ENCODE peak calls at places on chromosomes 6 and 20, in five cellular contexts. One of them, this sample, is unnamed.

GRCh38 chr6:156839591-156840001 is 62.4 kb downstream of the ARID1B start:
- DNase-seq in AG10803: peak; percentile 12
- DNase-seq in CD14-positive monocyte: no peak
- DNase-seq in psoas muscle: peak; percentile 36
- DNase-seq in A549: no peak
- DNase-seq in this sample: no peak

GRCh38 chr20:8020314-8021079 is 936 bp upstream of the TMX4 start:
- DNase-seq in psoas muscle: no peak
- DNase-seq in AG10803: peak; percentile 15
- DNase-seq in CD14-positive monocyte: no peak
- DNase-seq in A549: no peak
- DNase-seq in this sample: peak; percentile 39

GRCh38 chr20:7722564-7722963 is 217.7 kb downstream of the HAO1 start:
- DNase-seq in AG10803: peak; percentile 6
- DNase-seq in CD14-positive monocyte: no peak
- DNase-seq in psoas muscle: no peak
- DNase-seq in A549: no peak
- DNase-seq in this sample: no peak

GRCh38 chr6:113855500-113856010 is 1.6 kb upstream of the MARCKS start:
- DNase-seq in CD14-positive monocyte: no peak
- DNase-seq in AG10803: peak; percentile 39
- DNase-seq in A549: peak; percentile 32
- DNase-seq in psoas muscle: no peak
- DNase-seq in this sample: peak; percentile 9

GRCh38 chr6:14354919-14355572 is 237.5 kb downstream of the CD83 start:
- DNase-seq in psoas muscle: peak; percentile 50
- DNase-seq in AG10803: peak; percentile 80
- DNase-seq in A549: peak; percentile 21
- DNase-seq in CD14-positive monocyte: peak; percentile 64
- DNase-seq in this sample: peak; percentile 62

GRCh38 chr20:47843886-47844567 is 58.7 kb upstream of the SULF2 start:
- DNase-seq in A549: peak; percentile 14
- DNase-seq in AG10803: no peak
- DNase-seq in psoas muscle: no peak
- DNase-seq in CD14-positive monocyte: no peak
- DNase-seq in this sample: no peak

GRCh38 chr20:61744691-61745396 is 320.8 kb downstream of the TAF4 start:
- DNase-seq in A549: peak; percentile 30
- DNase-seq in psoas muscle: no peak
- DNase-seq in AG10803: peak; percentile 33
- DNase-seq in CD14-positive monocyte: peak; percentile 37
- DNase-seq in this sample: no peak

GRCh38 chr20:48294942-48295341 is 509.7 kb upstream of the SULF2 start:
- DNase-seq in A549: no peak
- DNase-seq in psoas muscle: no peak
- DNase-seq in CD14-positive monocyte: no peak
- DNase-seq in AG10803: no peak
- DNase-seq in this sample: no peak

GRCh38 chr6:2518029-2518428 is 232.7 kb downstream of the MYLK4 start:
- DNase-seq in A549: no peak
- DNase-seq in AG10803: no peak
- DNase-seq in CD14-positive monocyte: no peak
- DNase-seq in psoas muscle: no peak
- DNase-seq in this sample: no peak

GRCh38 chr6:80594461-80594860 is 488.0 kb downstream of the BCKDHB start:
- DNase-seq in AG10803: peak; percentile 12
- DNase-seq in psoas muscle: no peak
- DNase-seq in CD14-positive monocyte: no peak
- DNase-seq in A549: no peak
- DNase-seq in this sample: no peak

GRCh38 chr6:163661271-163661671 is 246.8 kb downstream of the QKI start:
- DNase-seq in AG10803: no peak
- DNase-seq in psoas muscle: no peak
- DNase-seq in A549: no peak
- DNase-seq in CD14-positive monocyte: peak; percentile 73
- DNase-seq in this sample: no peak

GRCh38 chr6:25506020-25506419 is 146.0 kb upstream of the SCGN start:
- DNase-seq in AG10803: no peak
- DNase-seq in CD14-positive monocyte: no peak
- DNase-seq in psoas muscle: no peak
- DNase-seq in A549: no peak
- DNase-seq in this sample: no peak

GRCh38 chr6:56475736-56476457 is 166.8 kb downstream of the DST start:
- DNase-seq in A549: no peak
- DNase-seq in AG10803: no peak
- DNase-seq in CD14-positive monocyte: no peak
- DNase-seq in psoas muscle: no peak
- DNase-seq in this sample: no peak

GRCh38 chr6:124393536-124393935 is 568.7 kb upstream of the RNF217 start:
- DNase-seq in CD14-positive monocyte: no peak
- DNase-seq in psoas muscle: no peak
- DNase-seq in A549: no peak
- DNase-seq in AG10803: no peak
- DNase-seq in this sample: no peak

GRCh38 chr6:70884074-70884983 is 72.5 kb downstream of the B3GAT2 start:
- DNase-seq in psoas muscle: peak; percentile 40
- DNase-seq in AG10803: peak; percentile 43
- DNase-seq in A549: peak; percentile 49
- DNase-seq in CD14-positive monocyte: no peak
- DNase-seq in this sample: peak; percentile 3

GRCh38 chr6:137728386-137729349 is 138.4 kb upstream of the TNFAIP3 start:
- DNase-seq in A549: peak; percentile 25
- DNase-seq in psoas muscle: peak; percentile 46
- DNase-seq in AG10803: peak; percentile 95
- DNase-seq in CD14-positive monocyte: no peak
- DNase-seq in this sample: peak; percentile 39

GRCh38 chr20:11389188-11389587 is 528.5 kb upstream of the BTBD3 start:
- DNase-seq in A549: no peak
- DNase-seq in psoas muscle: no peak
- DNase-seq in CD14-positive monocyte: no peak
- DNase-seq in AG10803: no peak
- DNase-seq in this sample: no peak

GRCh38 chr6:71388068-71388744 is 99.6 kb downstream of the OGFRL1 start:
- DNase-seq in A549: no peak
- DNase-seq in psoas muscle: no peak
- DNase-seq in AG10803: no peak
- DNase-seq in CD14-positive monocyte: no peak
- DNase-seq in this sample: no peak

GRCh38 chr6:82987951-82988350 is 77.7 kb downstream of the UBE3D start:
- DNase-seq in A549: no peak
- DNase-seq in CD14-positive monocyte: no peak
- DNase-seq in psoas muscle: no peak
- DNase-seq in AG10803: peak; percentile 59
- DNase-seq in this sample: no peak

GRCh38 chr20:7327815-7328214 is 560.3 kb downstream of the BMP2 start:
- DNase-seq in psoas muscle: no peak
- DNase-seq in CD14-positive monocyte: no peak
- DNase-seq in A549: no peak
- DNase-seq in AG10803: no peak
- DNase-seq in this sample: no peak

GRCh38 chr20:1005452-1006027 is 3.4 kb upstream of the RSPO4 start:
- DNase-seq in A549: peak; percentile 66
- DNase-seq in psoas muscle: no peak
- DNase-seq in AG10803: no peak
- DNase-seq in CD14-positive monocyte: no peak
- DNase-seq in this sample: peak; percentile 28

GRCh38 chr6:87807423-87807978 is 105.5 kb upstream of the AKIRIN2 start:
- DNase-seq in A549: no peak
- DNase-seq in CD14-positive monocyte: no peak
- DNase-seq in psoas muscle: no peak
- DNase-seq in AG10803: no peak
- DNase-seq in this sample: no peak

GRCh38 chr6:99822741-99823512 is 171.1 kb downstream of the MCHR2 start:
- DNase-seq in AG10803: peak; percentile 76
- DNase-seq in A549: peak; percentile 55
- DNase-seq in CD14-positive monocyte: no peak
- DNase-seq in psoas muscle: no peak
- DNase-seq in this sample: peak; percentile 25

GRCh38 chr6:87909849-87910248 is 137.8 kb upstream of the SPACA1 start:
- DNase-seq in CD14-positive monocyte: no peak
- DNase-seq in AG10803: peak; percentile 75
- DNase-seq in psoas muscle: no peak
- DNase-seq in A549: no peak
- DNase-seq in this sample: no peak

GRCh38 chr6:5084192-5084786 is 852 bp upstream of the PPP1R3G start:
- DNase-seq in A549: no peak
- DNase-seq in AG10803: peak; percentile 25
- DNase-seq in psoas muscle: peak; percentile 53
- DNase-seq in CD14-positive monocyte: no peak
- DNase-seq in this sample: no peak

GRCh38 chr6:13120483-13121482 is 207.6 kb downstream of the TBC1D7 start:
- DNase-seq in A549: no peak
- DNase-seq in CD14-positive monocyte: no peak
- DNase-seq in psoas muscle: no peak
- DNase-seq in AG10803: no peak
- DNase-seq in this sample: no peak
- TF ChIP-seq CTCF in A549: no peak
- TF ChIP-seq CTCF in CD14-positive monocyte: no peak
- TF ChIP-seq CTCF in psoas muscle: no peak
- TF ChIP-seq CTCF in AG10803: peak; percentile 8
- TF ChIP-seq CTCF in this sample: no peak

GRCh38 chr6:108294787-108295625 is at the start of gene AFG1L:
- DNase-seq in psoas muscle: peak; percentile 95
- DNase-seq in CD14-positive monocyte: peak; percentile 91
- DNase-seq in A549: peak; percentile 87
- DNase-seq in AG10803: peak; percentile 87
- DNase-seq in this sample: peak; percentile 95
- TF ChIP-seq CTCF in psoas muscle: no peak
- TF ChIP-seq CTCF in CD14-positive monocyte: no peak
- TF ChIP-seq CTCF in A549: no peak
- TF ChIP-seq CTCF in AG10803: no peak
- TF ChIP-seq CTCF in this sample: no peak

GRCh38 chr6:46674410-46674809 is 13.3 kb upstream of the TDRD6 start:
- DNase-seq in psoas muscle: no peak
- DNase-seq in CD14-positive monocyte: no peak
- DNase-seq in AG10803: no peak
- DNase-seq in A549: no peak
- DNase-seq in this sample: no peak

GRCh38 chr6:46676604-46677313 is 10.9 kb upstream of the TDRD6 start:
- DNase-seq in AG10803: no peak
- DNase-seq in psoas muscle: no peak
- DNase-seq in CD14-positive monocyte: no peak
- DNase-seq in A549: no peak
- DNase-seq in this sample: no peak

DNA sequence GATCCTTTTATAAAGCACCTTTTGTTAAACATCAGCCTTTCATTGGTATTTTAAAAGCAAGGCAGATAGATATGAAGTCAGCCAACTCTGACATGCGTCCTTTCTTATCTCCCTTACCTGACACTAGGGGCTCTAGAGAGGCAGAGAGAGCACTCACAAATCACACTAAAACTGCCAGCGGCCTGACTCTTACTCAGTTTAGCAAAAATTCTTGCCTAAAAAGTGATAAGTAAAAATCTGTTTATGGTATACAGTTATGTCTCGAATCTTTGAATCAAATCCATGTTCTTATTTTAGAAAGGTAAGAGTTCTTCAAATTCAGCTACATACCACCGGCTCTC is 10.4 kb upstream of the TDRD6 start:
- DNase-seq in CD14-positive monocyte: no peak
- DNase-seq in AG10803: no peak
- DNase-seq in psoas muscle: no peak
- DNase-seq in A549: peak; percentile 18
- DNase-seq in this sample: no peak
- TF ChIP-seq CTCF in CD14-positive monocyte: peak; percentile 17
- TF ChIP-seq CTCF in AG10803: peak; percentile 19
- TF ChIP-seq CTCF in psoas muscle: no peak
- TF ChIP-seq CTCF in A549: no peak
- TF ChIP-seq CTCF in this sample: no peak

DNA sequence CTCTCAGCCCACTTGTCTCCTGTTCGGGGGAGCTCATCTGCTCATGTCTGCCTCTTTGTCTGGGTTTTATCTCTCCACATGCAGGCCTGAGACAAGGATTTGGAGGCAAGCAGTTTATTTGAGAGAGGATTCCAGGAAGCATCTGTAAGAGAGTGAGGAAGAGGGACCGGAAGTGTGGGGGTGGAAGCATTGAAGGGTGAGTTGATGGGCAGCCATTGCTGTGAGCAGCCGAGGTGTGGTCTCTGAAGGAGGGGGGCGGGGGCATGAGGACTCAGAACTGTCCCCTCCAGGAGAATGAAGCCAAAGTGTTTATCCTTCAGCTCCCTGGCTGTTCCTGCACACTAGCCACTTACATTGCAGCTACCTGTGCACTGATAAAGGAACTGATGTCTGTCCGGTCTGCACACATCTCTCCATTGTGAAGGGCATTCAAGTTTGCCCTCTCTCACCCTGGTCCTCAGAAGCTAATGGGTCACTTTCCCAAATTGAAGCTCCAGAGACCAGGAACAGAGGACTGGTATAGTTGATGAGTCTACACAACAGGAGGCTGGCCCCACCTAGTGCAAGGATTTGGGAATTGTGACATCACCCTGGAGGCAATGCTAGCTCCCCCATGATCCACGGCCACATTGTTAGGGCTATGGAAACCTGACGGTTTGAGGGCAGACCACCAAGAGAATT is 100.5 kb upstream of the FOXA2 start:
- DNase-seq in psoas muscle: no peak
- DNase-seq in CD14-positive monocyte: no peak
- DNase-seq in A549: peak; percentile 50
- DNase-seq in AG10803: no peak
- DNase-seq in this sample: no peak
- TF ChIP-seq CTCF in psoas muscle: no peak
- TF ChIP-seq CTCF in CD14-positive monocyte: no peak
- TF ChIP-seq CTCF in A549: peak; percentile 36
- TF ChIP-seq CTCF in AG10803: no peak
- TF ChIP-seq CTCF in this sample: no peak

GRCh38 chr6:90388395-90388794 is 91.8 kb upstream of the BACH2 start:
- DNase-seq in CD14-positive monocyte: no peak
- DNase-seq in AG10803: no peak
- DNase-seq in A549: no peak
- DNase-seq in psoas muscle: no peak
- DNase-seq in this sample: no peak

GRCh38 chr6:90397929-90398674 is 101.5 kb upstream of the BACH2 start:
- DNase-seq in psoas muscle: no peak
- DNase-seq in AG10803: no peak
- DNase-seq in A549: peak; percentile 22
- DNase-seq in CD14-positive monocyte: no peak
- DNase-seq in this sample: no peak

GRCh38 chr6:90390379-90390778 is 93.7 kb upstream of the BACH2 start:
- DNase-seq in AG10803: no peak
- DNase-seq in psoas muscle: no peak
- DNase-seq in A549: no peak
- DNase-seq in CD14-positive monocyte: no peak
- DNase-seq in this sample: no peak

GRCh38 chr6:90397047-90397446 is 100.4 kb upstream of the BACH2 start:
- DNase-seq in psoas muscle: no peak
- DNase-seq in CD14-positive monocyte: no peak
- DNase-seq in AG10803: no peak
- DNase-seq in A549: no peak
- DNase-seq in this sample: no peak

GRCh38 chr6:90393232-90393884 is 96.7 kb upstream of the BACH2 start:
- DNase-seq in AG10803: peak; percentile 56
- DNase-seq in CD14-positive monocyte: no peak
- DNase-seq in A549: peak; percentile 38
- DNase-seq in psoas muscle: peak; percentile 43
- DNase-seq in this sample: peak; percentile 66
- TF ChIP-seq CTCF in AG10803: peak; percentile 84
- TF ChIP-seq CTCF in CD14-positive monocyte: peak; percentile 75
- TF ChIP-seq CTCF in A549: peak; percentile 66
- TF ChIP-seq CTCF in psoas muscle: peak; percentile 78
- TF ChIP-seq CTCF in this sample: peak; percentile 62